ENCODE peak calls at places on chromosomes 6 and 20, in four cellular contexts. One of them, this sample, is unnamed.

GRCh38 chr6:89082439-89082838 is 1.9 kb downstream of the PNRC1 start:
- DNase-seq in D721Med: no peak
- DNase-seq in astrocyte: peak
- DNase-seq in midbrain: peak
- DNase-seq in this sample: no peak

GRCh38 chr20:46959081-46959692 is 64.5 kb downstream of the EYA2 start:
- DNase-seq in astrocyte: peak
- DNase-seq in midbrain: no peak
- DNase-seq in D721Med: no peak
- DNase-seq in this sample: peak

GRCh38 chr20:366042-366718 is 14.4 kb upstream of the TRIB3 start:
- DNase-seq in astrocyte: no peak
- DNase-seq in D721Med: no peak
- DNase-seq in midbrain: no peak
- DNase-seq in this sample: no peak

GRCh38 chr20:1672728-1673127 is 15.1 kb upstream of the SIRPG start:
- DNase-seq in astrocyte: no peak
- DNase-seq in D721Med: no peak
- DNase-seq in midbrain: no peak
- DNase-seq in this sample: no peak

GRCh38 chr6:110626442-110626841 is 150.0 kb upstream of the SLC22A16 start:
- DNase-seq in D721Med: no peak
- DNase-seq in midbrain: no peak
- DNase-seq in astrocyte: no peak
- DNase-seq in this sample: no peak

GRCh38 chr6:107511410-107512070 is 21.6 kb downstream of the SOBP start:
- DNase-seq in midbrain: no peak
- DNase-seq in D721Med: no peak
- DNase-seq in astrocyte: no peak
- DNase-seq in this sample: no peak

GRCh38 chr6:23414204-23414501 is 711.9 kb upstream of the NRSN1 start:
- DNase-seq in astrocyte: peak
- DNase-seq in midbrain: peak
- DNase-seq in D721Med: no peak
- DNase-seq in this sample: no peak

GRCh38 chr6:87155920-87156600 is 695 bp downstream of the ZNF292 start:
- DNase-seq in midbrain: peak
- DNase-seq in astrocyte: peak
- DNase-seq in D721Med: no peak
- DNase-seq in this sample: peak

GRCh38 chr6:85460154-85460950 is 10.5 kb downstream of the NT5E start:
- DNase-seq in D721Med: no peak
- DNase-seq in midbrain: no peak
- DNase-seq in astrocyte: no peak
- DNase-seq in this sample: peak

GRCh38 chr20:57695012-57695411 is 14.8 kb downstream of the PMEPA1 start:
- DNase-seq in astrocyte: peak
- DNase-seq in midbrain: no peak
- DNase-seq in D721Med: no peak
- DNase-seq in this sample: no peak

GRCh38 chr6:31896856-31897611 is 464 bp downstream of the EHMT2 start:
- DNase-seq in astrocyte: no peak
- DNase-seq in midbrain: no peak
- DNase-seq in D721Med: no peak
- DNase-seq in this sample: no peak

GRCh38 chr6:143528164-143528811 is 16.8 kb upstream of the FUCA2 start:
- DNase-seq in D721Med: no peak
- DNase-seq in astrocyte: no peak
- DNase-seq in midbrain: no peak
- DNase-seq in this sample: no peak

GRCh38 chr20:46214831-46215488 is 93.3 kb downstream of the CDH22 start:
- DNase-seq in midbrain: no peak
- DNase-seq in astrocyte: no peak
- DNase-seq in D721Med: no peak
- DNase-seq in this sample: no peak

GRCh38 chr20:54195483-54196472 is 12.1 kb upstream of the PFDN4 start:
- DNase-seq in D721Med: no peak
- DNase-seq in midbrain: no peak
- DNase-seq in astrocyte: no peak
- DNase-seq in this sample: no peak

This sample was measured in HFFc6.